ENCODE peak calls at places on chromosomes 11 and 22, in four cellular contexts. One of them, this sample, is unnamed.

GRCh38 chr11:124763156-124763947 is 1.3 kb upstream of the ESAM start:
- DNase-seq in fibroblast of the aortic adventitia: peak; percentile 64
- DNase-seq in hepatocyte: peak; percentile 88
- DNase-seq in pancreas: peak; percentile 85
- DNase-seq in this sample: peak; percentile 80

GRCh38 chr11:19080579-19080993 is 20.1 kb upstream of the MRGPRX2 start:
- DNase-seq in fibroblast of the aortic adventitia: peak; percentile 62
- DNase-seq in hepatocyte: peak; percentile 25
- DNase-seq in pancreas: peak; percentile 89
- DNase-seq in this sample: no peak

GRCh38 chr22:28710889-28711285 is 30.7 kb downstream of the CHEK2 start:
- DNase-seq in fibroblast of the aortic adventitia: peak; percentile 74
- DNase-seq in hepatocyte: no peak
- DNase-seq in pancreas: no peak
- DNase-seq in this sample: no peak

GRCh38 chr11:44911031-44911814 is 39.5 kb downstream of the TP53I11 start:
- DNase-seq in fibroblast of the aortic adventitia: peak; percentile 87
- DNase-seq in hepatocyte: peak; percentile 96
- DNase-seq in pancreas: peak; percentile 84
- DNase-seq in this sample: peak; percentile 90

GRCh38 chr22:44180706-44181032 is at the start of gene PARVG:
- DNase-seq in fibroblast of the aortic adventitia: no peak
- DNase-seq in hepatocyte: peak; percentile 28
- DNase-seq in pancreas: no peak
- DNase-seq in this sample: peak; percentile 19

GRCh38 chr11:568306-569259 is 7.7 kb upstream of the PHRF1 start:
- DNase-seq in fibroblast of the aortic adventitia: peak; percentile 83
- DNase-seq in hepatocyte: peak; percentile 98
- DNase-seq in pancreas: peak; percentile 95
- DNase-seq in this sample: peak; percentile 97

GRCh38 chr11:12122083-12122482 is 11.7 kb downstream of the MICAL2 start:
- DNase-seq in fibroblast of the aortic adventitia: no peak
- DNase-seq in hepatocyte: no peak
- DNase-seq in pancreas: peak; percentile 40
- DNase-seq in this sample: peak; percentile 31

GRCh38 chr11:135074397-135074998 is 662.5 kb upstream of the B3GAT1 start:
- DNase-seq in fibroblast of the aortic adventitia: no peak
- DNase-seq in hepatocyte: peak; percentile 19
- DNase-seq in pancreas: no peak
- DNase-seq in this sample: no peak

GRCh38 chr11:70364198-70364597 is 34.1 kb upstream of the CTTN start:
- DNase-seq in fibroblast of the aortic adventitia: peak; percentile 88
- DNase-seq in hepatocyte: no peak
- DNase-seq in pancreas: no peak
- DNase-seq in this sample: no peak

GRCh38 chr22:39270280-39270679 is 25.5 kb upstream of the PDGFB start:
- DNase-seq in fibroblast of the aortic adventitia: no peak
- DNase-seq in hepatocyte: no peak
- DNase-seq in pancreas: no peak
- DNase-seq in this sample: no peak

GRCh38 chr22:29156507-29156906 is 49.2 kb upstream of the EMID1 start:
- DNase-seq in fibroblast of the aortic adventitia: no peak
- DNase-seq in hepatocyte: peak; percentile 28
- DNase-seq in pancreas: no peak
- DNase-seq in this sample: no peak

GRCh38 chr11:93000511-93001476 is 31.3 kb downstream of the MTNR1B start:
- DNase-seq in fibroblast of the aortic adventitia: peak; percentile 86
- DNase-seq in hepatocyte: no peak
- DNase-seq in pancreas: no peak
- DNase-seq in this sample: peak; percentile 8

GRCh38 chr22:36064358-36064757 is 35.7 kb upstream of the RBFOX2 start:
- DNase-seq in fibroblast of the aortic adventitia: no peak
- DNase-seq in hepatocyte: no peak
- DNase-seq in pancreas: no peak
- DNase-seq in this sample: no peak

GRCh38 chr11:3840870-3841425 is at the start of gene RHOG:
- DNase-seq in fibroblast of the aortic adventitia: peak; percentile 76
- DNase-seq in hepatocyte: peak; percentile 89
- DNase-seq in pancreas: peak; percentile 71
- DNase-seq in this sample: peak; percentile 70
- TF ChIP-seq CTCF in fibroblast of the aortic adventitia: no peak
- TF ChIP-seq CTCF in hepatocyte: no peak
- TF ChIP-seq CTCF in pancreas: no peak
- TF ChIP-seq CTCF in this sample: no peak

DNA sequence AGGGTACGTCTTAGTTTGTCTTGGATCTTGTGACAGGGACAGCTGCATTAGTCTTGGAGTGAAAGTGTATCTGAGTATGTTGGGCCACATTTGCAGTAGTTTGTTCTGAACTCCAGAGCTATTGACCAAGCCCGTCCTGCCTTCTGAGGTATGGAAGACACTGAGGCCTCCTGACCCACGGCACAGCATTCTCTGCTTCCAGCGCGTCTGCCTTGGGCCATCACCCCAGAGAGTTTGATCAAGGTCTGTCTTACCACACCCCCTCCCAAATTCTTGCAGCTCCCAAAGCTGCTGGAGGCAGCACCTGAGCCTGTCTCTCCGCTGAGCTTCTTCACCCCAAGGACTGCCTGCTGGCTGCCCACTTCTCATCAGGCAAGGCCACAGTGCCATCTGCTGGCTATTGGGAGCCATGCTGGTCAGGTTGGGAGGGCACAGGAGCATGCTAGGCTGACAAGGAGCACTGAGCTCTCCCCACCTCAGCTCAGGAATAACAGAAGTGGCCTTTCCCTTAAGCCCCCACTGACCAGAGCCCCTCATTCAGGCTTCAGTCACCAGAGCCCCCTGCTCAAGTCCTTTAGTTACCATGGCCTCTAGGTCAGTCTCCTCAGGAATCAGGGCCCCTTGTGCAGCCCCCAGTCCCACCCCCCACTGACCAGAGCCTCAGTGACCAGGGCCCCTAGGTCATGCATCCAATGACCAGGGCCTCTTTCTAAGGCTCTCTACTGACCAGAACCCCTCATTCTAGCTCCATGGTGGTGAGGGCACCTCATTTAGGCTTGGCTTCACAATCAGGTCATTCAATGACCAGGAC is 27.2 kb upstream of the SMPD1 start:
- DNase-seq in fibroblast of the aortic adventitia: peak; percentile 85
- DNase-seq in hepatocyte: peak; percentile 89
- DNase-seq in pancreas: peak; percentile 85
- DNase-seq in this sample: peak; percentile 81
- TF ChIP-seq CTCF in fibroblast of the aortic adventitia: peak; percentile 98
- TF ChIP-seq CTCF in hepatocyte: peak; percentile 88
- TF ChIP-seq CTCF in pancreas: peak; percentile 83
- TF ChIP-seq CTCF in this sample: peak; percentile 57

GRCh38 chr11:68342459-68343158 is 30.2 kb downstream of the LRP5 start:
- DNase-seq in fibroblast of the aortic adventitia: no peak
- DNase-seq in hepatocyte: peak; percentile 64
- DNase-seq in pancreas: peak; percentile 55
- DNase-seq in this sample: peak; percentile 76

GRCh38 chr11:68340784-68341556 is 28.6 kb downstream of the LRP5 start:
- DNase-seq in fibroblast of the aortic adventitia: peak; percentile 11
- DNase-seq in hepatocyte: no peak
- DNase-seq in pancreas: no peak
- DNase-seq in this sample: no peak

GRCh38 chr11:68345776-68346728 is 33.7 kb downstream of the LRP5 start:
- DNase-seq in fibroblast of the aortic adventitia: no peak
- DNase-seq in hepatocyte: no peak
- DNase-seq in pancreas: no peak
- DNase-seq in this sample: no peak

GRCh38 chr11:68341557-68342458 is 29.4 kb downstream of the LRP5 start:
- DNase-seq in fibroblast of the aortic adventitia: no peak
- DNase-seq in hepatocyte: no peak
- DNase-seq in pancreas: no peak
- DNase-seq in this sample: no peak

GRCh38 chr11:68343761-68344256 is 31.4 kb downstream of the LRP5 start:
- DNase-seq in fibroblast of the aortic adventitia: no peak
- DNase-seq in hepatocyte: peak; percentile 49
- DNase-seq in pancreas: no peak
- DNase-seq in this sample: no peak
- TF ChIP-seq CTCF in fibroblast of the aortic adventitia: no peak
- TF ChIP-seq CTCF in hepatocyte: no peak
- TF ChIP-seq CTCF in pancreas: no peak
- TF ChIP-seq CTCF in this sample: no peak

DNA sequence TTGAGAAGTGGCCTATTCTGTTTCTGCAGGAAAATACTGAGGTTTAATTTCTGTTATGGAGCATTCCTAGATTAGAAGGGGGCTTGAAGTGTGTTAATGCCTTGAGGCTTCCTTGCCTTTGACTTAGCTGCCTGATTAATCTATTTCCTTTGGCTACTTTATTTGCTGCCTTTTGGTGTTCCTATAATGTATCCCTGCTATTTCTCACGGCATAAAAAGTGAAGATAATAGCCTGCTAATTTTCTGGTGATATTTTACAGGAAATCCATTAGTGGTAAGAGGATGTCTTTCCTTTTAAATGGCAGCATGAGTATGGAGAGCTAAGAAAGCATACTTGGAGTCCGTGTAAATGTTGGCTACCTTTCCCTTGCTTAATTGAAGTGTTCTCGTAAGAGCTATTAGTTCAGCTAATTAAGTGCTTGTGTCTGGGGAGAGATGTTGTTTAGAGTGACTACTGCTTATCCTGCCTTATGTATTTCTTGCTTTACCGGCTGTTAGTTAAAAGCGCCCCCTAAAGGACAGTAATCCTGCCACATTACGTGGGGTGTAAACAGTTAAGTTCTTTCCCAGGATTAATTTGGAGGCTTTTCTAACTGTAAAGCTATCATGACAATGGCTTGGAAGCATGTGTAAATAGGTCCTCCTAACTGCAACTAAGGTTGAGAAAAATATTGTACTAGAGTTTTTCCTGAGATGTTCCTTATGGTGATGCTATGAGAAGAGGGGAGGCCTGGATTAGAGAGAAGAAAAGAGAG is 45.6 kb downstream of the ZNF280B start:
- DNase-seq in fibroblast of the aortic adventitia: peak; percentile 3
- DNase-seq in hepatocyte: no peak
- DNase-seq in pancreas: no peak
- DNase-seq in this sample: no peak
- TF ChIP-seq CTCF in fibroblast of the aortic adventitia: no peak
- TF ChIP-seq CTCF in hepatocyte: no peak
- TF ChIP-seq CTCF in pancreas: no peak
- TF ChIP-seq CTCF in this sample: no peak

DNA sequence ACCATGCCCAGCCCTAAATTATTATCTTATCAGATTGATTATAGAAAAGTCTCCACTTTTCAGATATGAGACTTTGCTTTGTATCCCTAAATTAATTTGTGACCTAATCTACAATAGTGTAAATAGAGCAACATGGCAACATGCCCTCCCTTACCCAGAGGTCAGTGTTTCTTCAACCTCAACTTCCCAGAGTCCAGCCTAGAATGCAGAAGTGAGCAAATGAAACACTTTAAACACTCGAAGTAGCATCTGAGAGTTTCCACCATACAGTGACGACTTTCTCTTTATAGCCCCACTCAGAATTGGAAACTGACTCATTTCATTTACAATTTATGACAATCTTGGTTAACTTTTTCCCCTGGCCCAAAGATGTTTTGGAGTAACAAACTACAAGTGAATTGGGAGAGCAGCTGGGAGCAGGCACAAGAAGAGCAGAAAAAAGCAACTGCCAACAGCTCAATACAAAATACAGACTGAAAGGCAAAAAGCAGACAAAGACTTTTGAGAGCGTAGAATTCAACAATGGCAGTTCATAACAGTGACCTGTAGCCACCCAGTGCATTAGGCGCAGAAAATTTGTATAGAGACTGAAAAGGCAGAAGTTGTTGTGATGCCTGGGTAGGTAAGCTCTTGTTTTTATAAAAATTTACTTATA is 10.1 kb upstream of the BLID start:
- DNase-seq in fibroblast of the aortic adventitia: no peak
- DNase-seq in hepatocyte: no peak
- DNase-seq in pancreas: no peak
- DNase-seq in this sample: no peak
- TF ChIP-seq CTCF in fibroblast of the aortic adventitia: no peak
- TF ChIP-seq CTCF in hepatocyte: no peak
- TF ChIP-seq CTCF in pancreas: no peak
- TF ChIP-seq CTCF in this sample: no peak

GRCh38 chr22:50696251-50696798 is 23.7 kb downstream of the SHANK3 start:
- DNase-seq in fibroblast of the aortic adventitia: no peak
- DNase-seq in hepatocyte: no peak
- DNase-seq in pancreas: no peak
- DNase-seq in this sample: no peak

GRCh38 chr22:50695421-50696250 is 23.0 kb downstream of the SHANK3 start:
- DNase-seq in fibroblast of the aortic adventitia: no peak
- DNase-seq in hepatocyte: no peak
- DNase-seq in pancreas: no peak
- DNase-seq in this sample: no peak

GRCh38 chr22:50698546-50698945 is 25.9 kb downstream of the SHANK3 start:
- DNase-seq in fibroblast of the aortic adventitia: no peak
- DNase-seq in hepatocyte: no peak
- DNase-seq in pancreas: no peak
- DNase-seq in this sample: no peak

GRCh38 chr22:50697667-50698506 is 25.3 kb downstream of the SHANK3 start:
- DNase-seq in fibroblast of the aortic adventitia: no peak
- DNase-seq in hepatocyte: no peak
- DNase-seq in pancreas: no peak
- DNase-seq in this sample: no peak

GRCh38 chr22:50696799-50697561 is 24.4 kb downstream of the SHANK3 start:
- DNase-seq in fibroblast of the aortic adventitia: no peak
- DNase-seq in hepatocyte: peak; percentile 69
- DNase-seq in pancreas: no peak
- DNase-seq in this sample: peak; percentile 41
- TF ChIP-seq CTCF in fibroblast of the aortic adventitia: peak; percentile 53
- TF ChIP-seq CTCF in hepatocyte: peak; percentile 63
- TF ChIP-seq CTCF in pancreas: peak; percentile 10
- TF ChIP-seq CTCF in this sample: no peak

GRCh38 chr11:46347637-46348311 is 511 bp downstream of the DGKZ start:
- DNase-seq in fibroblast of the aortic adventitia: no peak
- DNase-seq in hepatocyte: no peak
- DNase-seq in pancreas: peak; percentile 54
- DNase-seq in this sample: peak; percentile 21

GRCh38 chr11:46348566-46348981 is 1.3 kb downstream of the DGKZ start:
- DNase-seq in fibroblast of the aortic adventitia: no peak
- DNase-seq in hepatocyte: no peak
- DNase-seq in pancreas: peak; percentile 40
- DNase-seq in this sample: no peak

GRCh38 chr11:46345881-46346484 is 1.3 kb upstream of the DGKZ start:
- DNase-seq in fibroblast of the aortic adventitia: no peak
- DNase-seq in hepatocyte: no peak
- DNase-seq in pancreas: no peak
- DNase-seq in this sample: no peak

GRCh38 chr11:46345131-46345597 is 2.1 kb upstream of the DGKZ start:
- DNase-seq in fibroblast of the aortic adventitia: no peak
- DNase-seq in hepatocyte: no peak
- DNase-seq in pancreas: no peak
- DNase-seq in this sample: no peak

GRCh38 chr11:46346886-46347636 is at the start of gene DGKZ:
- DNase-seq in fibroblast of the aortic adventitia: peak; percentile 71
- DNase-seq in hepatocyte: peak; percentile 95
- DNase-seq in pancreas: peak; percentile 91
- DNase-seq in this sample: peak; percentile 95
- TF ChIP-seq CTCF in fibroblast of the aortic adventitia: peak; percentile 53
- TF ChIP-seq CTCF in hepatocyte: peak; percentile 61
- TF ChIP-seq CTCF in pancreas: peak; percentile 46
- TF ChIP-seq CTCF in this sample: peak; percentile 72

GRCh38 chr11:62245271-62245753 is 3.3 kb downstream of the SCGB1D2 start:
- DNase-seq in fibroblast of the aortic adventitia: peak; percentile 35
- DNase-seq in hepatocyte: peak; percentile 69
- DNase-seq in pancreas: peak; percentile 13
- DNase-seq in this sample: peak; percentile 24
- TF ChIP-seq CTCF in fibroblast of the aortic adventitia: peak; percentile 19
- TF ChIP-seq CTCF in hepatocyte: peak; percentile 33
- TF ChIP-seq CTCF in pancreas: no peak
- TF ChIP-seq CTCF in this sample: no peak